ENCODE peak calls at places on chromosomes 2 and 18, in five cellular contexts. E is H1, L is tibial nerve, W is transverse colon, G is IMR-90. P is an unnamed sample.
A peak's percentile ranks its signal among the peaks of the same experiment; 100 is the strongest.

GRCh38 chr2:26692814-26693286 is 328 bp downstream of the KCNK3 start:
- DNase-seq in L (no peak), W (no peak), G (peak; percentile 33), E (no peak), P (no peak)

GRCh38 chr2:144548532-144549191 is 28.7 kb upstream of the ZEB2 start:
- DNase-seq in W (no peak), G (no peak), E (no peak), L (no peak), P (no peak)

GRCh38 chr2:213420829-213421385 is 136.6 kb downstream of the SPAG16 start:
- DNase-seq in L (no peak), W (no peak), E (no peak), G (no peak), P (no peak)

GRCh38 chr2:55153564-55154315 is 78.4 kb downstream of the CLHC1 start:
- DNase-seq in L (no peak), E (no peak), W (no peak), G (no peak), P (no peak)

GRCh38 chr2:134252092-134252775 is 1.6 kb upstream of the MGAT5 start:
- DNase-seq in G (peak; percentile 73), E (no peak), W (no peak), L (no peak), P (no peak)

GRCh38 chr18:69941183-69941582 is 6.5 kb downstream of the CD226 start:
- DNase-seq in E (no peak), G (no peak), L (no peak), W (no peak), P (no peak)

GRCh38 chr2:189261431-189261841 is 81.9 kb upstream of the COL5A2 start:
- DNase-seq in L (no peak), E (no peak), W (no peak), G (peak; percentile 93), P (no peak)

GRCh38 chr18:37435996-37436395 is 129.6 kb downstream of the CELF4 start:
- DNase-seq in G (no peak), E (no peak), L (no peak), W (no peak), P (no peak)

GRCh38 chr18:40380657-40381441 is 1574.2 kb upstream of the PIK3C3 start:
- DNase-seq in G (peak; percentile 73), L (no peak), E (no peak), W (no peak), P (no peak)

GRCh38 chr2:241576293-241576654 is 17.7 kb downstream of the BOK start:
- DNase-seq in W (no peak), G (no peak), E (no peak), L (no peak), P (no peak)

GRCh38 chr2:190562121-190562520 is 27.6 kb upstream of the NEMP2 start:
- DNase-seq in L (no peak), W (no peak), E (no peak), G (no peak), P (no peak)

GRCh38 chr18:6328624-6329016 is 86.1 kb downstream of the L3MBTL4 start:
- DNase-seq in W (no peak), L (no peak), G (no peak), E (no peak), P (peak; percentile 51)

GRCh38 chr2:210302326-210302725 is 12.6 kb downstream of the MYL1 start:
- DNase-seq in E (no peak), G (no peak), W (no peak), L (no peak), P (no peak)

GRCh38 chr18:9422816-9423519 is 52.3 kb upstream of the RALBP1 start:
- DNase-seq in W (peak; percentile 56), G (no peak), E (no peak), L (no peak), P (no peak)

GRCh38 chr2:159202568-159203071 is 83.9 kb downstream of the WDSUB1 start:
- DNase-seq in W (peak; percentile 29), G (peak; percentile 100), E (no peak), L (no peak), P (peak; percentile 43)

GRCh38 chr2:16140771-16141640 is 200.7 kb downstream of the MYCN start:
- DNase-seq in G (no peak), E (peak; percentile 16), L (no peak), W (no peak), P (no peak)

GRCh38 chr2:232878855-232879617 is 9.0 kb downstream of the SNORC start:
- DNase-seq in W (no peak), L (peak; percentile 11), G (no peak), E (no peak), P (no peak)

GRCh38 chr2:10717630-10718029 is 3.8 kb upstream of the ATP6V1C2 start:
- DNase-seq in L (no peak), W (no peak), G (peak; percentile 61), E (no peak), P (peak; percentile 60)

GRCh38 chr2:178895872-178896271 is 88.6 kb upstream of the TTN start:
- DNase-seq in W (no peak), L (no peak), E (no peak), G (no peak), P (no peak)

GRCh38 chr2:19732255-19732654 is 169.5 kb downstream of the TTC32 start:
- DNase-seq in G (peak; percentile 55), W (no peak), E (no peak), L (no peak), P (no peak)

GRCh38 chr2:19731515-19731914 is 170.3 kb downstream of the TTC32 start:
- DNase-seq in L (no peak), W (no peak), G (no peak), E (no peak), P (no peak)

GRCh38 chr2:19731040-19731439 is 170.7 kb downstream of the TTC32 start:
- DNase-seq in G (peak; percentile 42), E (no peak), W (no peak), L (no peak), P (no peak)

GRCh38 chr2:19733951-19734425 is 167.8 kb downstream of the TTC32 start:
- DNase-seq in L (no peak), W (no peak), E (no peak), G (peak; percentile 87), P (peak; percentile 17)

DNA sequence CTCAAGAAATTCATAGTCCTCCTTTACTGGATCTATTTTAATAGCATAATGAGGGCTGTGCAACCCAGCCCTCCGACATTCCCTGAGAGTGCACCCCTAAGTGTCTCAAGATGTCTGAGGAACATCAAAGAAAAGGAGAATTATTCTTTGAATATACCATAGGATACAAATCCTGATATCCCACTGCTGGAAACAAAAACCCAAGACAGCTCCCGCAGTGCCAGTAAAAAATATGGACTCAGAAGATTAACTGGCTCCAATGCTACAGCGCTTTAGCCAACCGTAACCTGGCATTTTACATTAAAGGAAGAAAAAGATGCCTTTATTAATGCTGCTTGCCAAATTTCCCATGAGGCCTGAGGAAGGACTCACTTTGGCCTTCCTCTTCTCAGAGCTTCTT is 168.4 kb downstream of the TTC32 start:
- DNase-seq in G (no peak), E (no peak), L (no peak), W (no peak), P (no peak)
- H3K27ac ChIP-seq in G (peak overlapping the region; percentile 53), E (no peak overlapping the region), L (no peak overlapping the region), W (peak overlapping the region; percentile 30), P (no peak overlapping the region)

DNA sequence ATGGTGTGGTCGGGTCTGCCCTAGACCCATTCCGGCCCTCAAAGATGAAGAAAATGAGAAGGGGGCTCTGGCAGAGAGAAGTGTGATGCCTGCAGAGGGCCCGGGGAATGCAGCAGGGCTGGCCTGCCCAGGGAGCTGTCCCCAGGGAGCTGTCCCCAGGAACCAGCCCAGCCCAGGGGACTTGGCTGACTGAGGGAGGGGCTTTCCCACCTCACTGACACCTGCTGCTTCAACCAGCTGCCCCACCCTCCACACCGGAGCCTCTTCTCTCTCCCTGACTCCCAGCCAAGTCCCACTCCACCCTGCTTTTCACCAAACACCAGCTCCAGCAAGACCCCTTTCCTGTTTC is 111.2 kb downstream of the STPG4 start:
- DNase-seq in L (no peak), G (no peak), E (no peak), W (no peak), P (no peak)
- H3K36me3 ChIP-seq in L (peaks cover 57% of the 10 kb centered on the region), G (peaks cover 34% of the 10 kb centered on the region), E (no peaks in the 10 kb centered on the region), W (no peaks in the 10 kb centered on the region), P (no peaks in the 10 kb centered on the region)

GRCh38 chr18:74289946-74290478 is 1.8 kb downstream of the CYB5A start:
- DNase-seq in W (no peak), G (no peak), L (no peak), E (no peak), P (no peak)

GRCh38 chr18:74292541-74292858 is 737 bp upstream of the CYB5A start:
- DNase-seq in G (no peak), L (no peak), E (no peak), W (no peak), P (no peak)

GRCh38 chr18:74294526-74294925 is 2.8 kb upstream of the CYB5A start:
- DNase-seq in W (no peak), E (no peak), L (no peak), G (no peak), P (no peak)

GRCh38 chr18:74290831-74291770 is 662 bp downstream of the CYB5A start:
- DNase-seq in L (no peak), G (no peak), W (peak; percentile 65), E (peak; percentile 77), P (no peak)

DNA sequence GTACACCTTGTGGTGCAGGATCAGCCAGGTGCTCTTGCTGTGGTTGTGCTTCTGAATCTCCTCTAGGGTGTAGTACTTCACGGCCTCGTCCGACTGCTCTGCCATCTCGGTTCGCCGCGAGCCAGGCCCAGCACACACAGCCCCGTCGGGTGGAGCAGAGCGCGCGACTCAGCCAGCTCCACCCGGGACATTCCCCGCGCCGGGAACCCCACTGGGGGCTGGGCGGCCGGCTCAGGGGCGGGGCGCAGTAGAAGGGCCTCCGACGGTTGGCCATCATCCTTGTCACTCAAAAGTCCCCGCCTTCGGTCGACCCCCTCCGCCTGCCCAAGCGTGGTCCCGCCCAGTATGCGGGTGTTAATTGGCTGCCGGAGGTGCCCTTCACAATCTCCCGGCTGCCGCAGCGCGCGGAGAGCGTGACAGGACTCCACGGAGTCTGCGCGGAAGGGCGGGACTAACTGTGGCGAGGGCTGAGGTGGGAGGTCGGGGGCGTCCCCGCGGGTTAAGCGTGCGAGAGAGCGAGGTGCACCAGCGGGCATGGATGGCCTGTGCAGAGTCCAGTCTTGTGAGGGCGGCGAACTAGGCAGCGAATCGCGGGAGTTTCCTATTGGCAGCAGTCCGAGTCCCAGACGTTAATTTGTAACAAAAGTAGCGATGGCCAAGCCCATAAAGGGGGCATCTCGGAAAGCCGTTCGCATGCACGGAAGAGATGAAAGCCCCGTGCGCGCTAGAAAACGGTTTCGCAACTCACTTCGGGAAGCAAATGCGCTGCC is at the start of gene CYB5A:
- DNase-seq in W (peak; percentile 99), E (peak; percentile 99), L (peak; percentile 97), G (peak; percentile 93), P (peak; percentile 99)
- TF ChIP-seq POLR2A in W (peak; percentile 71), E (no peak), L (peak; percentile 62), G (no peak), P (no peak)

DNA sequence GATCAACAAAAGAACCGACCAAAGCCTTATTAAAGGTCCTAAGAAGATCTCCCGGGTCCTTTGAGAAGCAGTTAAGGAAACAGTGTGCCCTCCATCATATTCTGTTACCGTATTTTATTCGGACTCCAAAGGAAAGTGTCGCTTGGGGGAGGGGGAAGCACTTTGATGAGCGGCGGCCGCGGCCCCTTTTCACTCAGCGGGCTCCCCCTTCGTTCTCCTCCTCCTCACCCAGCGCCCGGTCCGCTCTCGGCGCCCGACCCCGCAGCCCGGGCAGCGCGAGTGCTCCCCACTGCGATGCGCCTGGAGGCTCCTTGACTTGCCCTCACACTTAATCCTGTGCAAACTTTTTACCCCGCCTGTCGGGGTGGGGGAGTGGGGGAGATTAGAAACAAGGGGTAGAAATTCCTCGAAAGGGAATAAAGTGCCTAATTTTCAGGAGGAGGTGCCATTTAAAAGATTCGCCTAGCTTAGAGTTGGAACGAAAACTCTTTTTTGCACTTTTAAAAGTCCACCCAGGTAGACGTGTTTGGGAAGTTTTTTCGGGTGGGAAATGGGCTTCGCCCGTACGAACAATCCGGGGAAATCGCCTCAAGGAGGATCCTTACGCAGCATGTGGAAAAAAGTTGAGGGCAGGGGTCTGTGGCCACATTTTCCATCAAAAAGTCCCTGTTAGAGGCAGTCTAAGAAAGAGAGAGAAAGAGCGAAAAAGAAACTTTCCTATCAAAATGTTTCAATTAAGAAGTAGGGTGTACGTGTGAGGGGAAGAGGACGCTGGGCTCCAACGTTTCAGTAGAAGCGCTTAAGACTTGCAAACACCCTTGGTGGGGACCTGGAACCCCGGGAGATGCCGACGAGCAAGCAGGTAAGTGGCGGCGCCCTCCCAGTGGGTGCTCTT is 1.1 kb upstream of the OTX1 start:
- DNase-seq in L (no peak), G (peak; percentile 8), W (no peak), E (peak; percentile 76), P (no peak)
- H3K27ac ChIP-seq in L (no peak overlapping the region), G (no peak overlapping the region), W (no peak overlapping the region), E (no peak overlapping the region), P (no peak overlapping the region)